ENCODE peak calls at places on chromosomes 2 and 18, in nine cellular contexts. A, Q, E, C, B, V, X, N and R are unnamed samples.

GRCh38 chr2:205883965-205884364 is 201.7 kb downstream of the NRP2 start:
- DNase-seq in X (no peak), E (no peak), C (no peak), A (no peak), V (no peak), B (no peak), Q (no peak), N (no peak), R (no peak)

GRCh38 chr18:77479047-77479446 is 229.4 kb downstream of the GALR1 start:
- DNase-seq in V (no peak), B (no peak), E (no peak), X (no peak), N (no peak), C (no peak), Q (no peak), A (no peak), R (no peak)

GRCh38 chr2:2569836-2570235 is 238.8 kb upstream of the MYT1L start:
- DNase-seq in A (no peak), B (no peak), Q (no peak), E (no peak), C (no peak), N (no peak), X (no peak), V (no peak), R (no peak)

GRCh38 chr2:6827516-6828298 is 38.0 kb downstream of the CMPK2 start:
- DNase-seq in Q (no peak), C (no peak), A (no peak), V (no peak), N (no peak), X (no peak), B (no peak), E (no peak), R (no peak)

GRCh38 chr18:8948471-8949149 is 153.9 kb upstream of the NDUFV2 start:
- DNase-seq in E (no peak), X (no peak), N (no peak), C (no peak), B (no peak), V (no peak), Q (no peak), A (no peak), R (no peak)

GRCh38 chr2:241309684-241310117 is 5.8 kb downstream of the HDLBP start:
- DNase-seq in V (no peak), A (no peak), B (no peak), X (no peak), C (peak; percentile 77), Q (no peak), N (no peak), E (no peak), R (no peak)

GRCh38 chr18:8177330-8178016 is 431.8 kb upstream of the RAB12 start:
- DNase-seq in C (no peak), N (no peak), E (no peak), A (no peak), Q (no peak), V (no peak), X (no peak), B (peak; percentile 44), R (no peak)

GRCh38 chr2:119290859-119291587 is 67.4 kb downstream of the STEAP3 start:
- DNase-seq in E (no peak), Q (no peak), V (peak; percentile 78), A (peak; percentile 80), C (peak; percentile 42), N (peak; percentile 35), X (peak; percentile 42), B (peak; percentile 92), R (peak; percentile 75)

GRCh38 chr2:147198651-147199171 is 646.1 kb upstream of the ACVR2A start:
- DNase-seq in A (peak; percentile 1), E (no peak), Q (no peak), B (no peak), V (no peak), N (no peak), C (no peak), X (no peak), R (no peak)

GRCh38 chr2:37111971-37112370 is 27.7 kb downstream of the GPATCH11 start:
- DNase-seq in B (no peak), A (no peak), V (no peak), Q (no peak), X (no peak), C (no peak), E (no peak), N (no peak), R (no peak)

GRCh38 chr2:200477667-200478121 is 32.2 kb downstream of the KCTD18 start:
- DNase-seq in V (no peak), Q (no peak), C (no peak), A (peak; percentile 40), N (no peak), B (no peak), E (no peak), X (no peak), R (no peak)

GRCh38 chr2:23622966-23623665 is 238.1 kb downstream of the KLHL29 start:
- DNase-seq in B (no peak), X (no peak), V (no peak), N (no peak), C (no peak), Q (no peak), A (no peak), E (no peak), R (no peak)

GRCh38 chr2:40332096-40332826 is 119.6 kb downstream of the SLC8A1 start:
- DNase-seq in C (no peak), N (no peak), X (no peak), Q (no peak), V (no peak), E (no peak), B (peak; percentile 26), A (no peak), R (no peak)

GRCh38 chr2:105972226-105972625 is 221.9 kb downstream of the UXS1 start:
- DNase-seq in N (no peak), V (no peak), B (no peak), X (no peak), C (no peak), A (no peak), E (no peak), Q (no peak), R (no peak)

GRCh38 chr2:234136461-234136860 is 86.0 kb downstream of the SPP2 start:
- DNase-seq in B (no peak), X (no peak), V (no peak), E (no peak), A (no peak), N (no peak), C (no peak), Q (no peak), R (no peak)

GRCh38 chr2:224311226-224311625 is 90.7 kb downstream of the FAM124B start:
- DNase-seq in V (no peak), A (no peak), N (no peak), X (no peak), E (no peak), B (no peak), Q (no peak), C (no peak), R (no peak)

GRCh38 chr2:131590896-131591295 is 63.2 kb downstream of the CCDC74A start:
- DNase-seq in V (no peak), B (no peak), C (no peak), A (no peak), Q (no peak), E (no peak), N (no peak), X (no peak), R (no peak)

GRCh38 chr2:29296585-29296984 is 181.4 kb downstream of the CLIP4 start:
- DNase-seq in E (no peak), B (no peak), X (no peak), Q (no peak), N (no peak), C (no peak), A (no peak), V (no peak), R (no peak)

GRCh38 chr2:69779258-69779989 is 37.5 kb downstream of the ANXA4 start:
- DNase-seq in X (no peak), C (no peak), A (no peak), Q (no peak), B (no peak), E (no peak), N (no peak), V (no peak), R (peak; percentile 27)

GRCh38 chr2:85578243-85579180 is 1.1 kb downstream of the VAMP8 start:
- DNase-seq in A (no peak), E (no peak), Q (no peak), V (no peak), N (no peak), X (no peak), C (peak; percentile 47), B (no peak), R (no peak)

GRCh38 chr2:28729698-28730097 is 21.9 kb upstream of the PPP1CB start:
- DNase-seq in A (no peak), V (no peak), E (no peak), C (no peak), B (no peak), N (no peak), Q (no peak), X (no peak), R (no peak)

GRCh38 chr2:235390816-235391194 is 103.0 kb upstream of the AGAP1 start:
- DNase-seq in B (no peak), Q (no peak), E (no peak), A (no peak), V (no peak), N (no peak), X (no peak), C (no peak), R (no peak)

GRCh38 chr2:62501794-62502500 is 4.0 kb downstream of the TMEM17 start:
- DNase-seq in A (no peak), E (no peak), B (no peak), X (no peak), Q (no peak), N (no peak), V (no peak), C (no peak), R (no peak)

GRCh38 chr18:54764786-54765185 is 63.5 kb upstream of the RAB27B start:
- DNase-seq in N (no peak), E (no peak), X (no peak), Q (no peak), V (no peak), A (no peak), B (no peak), C (no peak), R (no peak)

GRCh38 chr18:23970161-23971153 is 44.1 kb upstream of the TTC39C start:
- DNase-seq in A (no peak), B (no peak), X (no peak), E (no peak), V (no peak), Q (no peak), N (no peak), C (peak; percentile 59), R (no peak)

GRCh38 chr18:69843047-69843446 is 104.6 kb downstream of the CD226 start:
- DNase-seq in C (no peak), V (no peak), N (no peak), X (no peak), Q (no peak), A (no peak), B (no peak), E (no peak), R (no peak)

GRCh38 chr2:201432038-201432437 is 19.2 kb downstream of the TRAK2 start:
- DNase-seq in Q (no peak), A (no peak), X (no peak), V (no peak), B (no peak), E (no peak), N (no peak), C (no peak), R (no peak)

GRCh38 chr18:46071894-46072867 is at the start of gene PSTPIP2:
- DNase-seq in A (peak; percentile 18), C (peak; percentile 53), N (no peak), E (no peak), Q (no peak), X (peak; percentile 35), V (peak; percentile 79), B (peak; percentile 70), R (peak; percentile 75)

GRCh38 chr2:46309052-46309953 is 12.1 kb downstream of the EPAS1 start:
- DNase-seq in E (no peak), Q (no peak), B (no peak), C (no peak), A (no peak), N (no peak), X (no peak), V (no peak), R (no peak)

GRCh38 chr2:43676322-43677050 is at the start of gene C1GALT1C1L:
- DNase-seq in A (peak; percentile 5), B (peak; percentile 70), E (no peak), X (no peak), V (peak; percentile 52), C (peak; percentile 9), Q (peak; percentile 27), N (peak; percentile 43), R (no peak)

GRCh38 chr2:220892018-220892634 is 680.0 kb downstream of the EPHA4 start:
- DNase-seq in C (no peak), E (no peak), A (no peak), V (no peak), B (no peak), X (no peak), Q (no peak), N (no peak), R (no peak)